ENCODE peak calls at places on chromosomes 13 and 19, in eight cellular contexts. Z is H1, K is HepG2, G is stomach, P is upper lobe of left lung, T is K562, Y is HCT116, C is GM12878. I is an unnamed sample. For H3K4me1, the result is how much of the 10 kb centered on the place peaks cover.

GRCh38 chr19:52198678-52199077 is 8.8 kb downstream of the PPP2R1A start:
- DNase-seq in Z (no peak), K (no peak), G (no peak), P (no peak), T (no peak), Y (no peak), C (no peak), I (no peak)

GRCh38 chr13:70874646-70875045 is 766.4 kb upstream of the KLHL1 start:
- DNase-seq in Z (no peak), K (no peak), G (no peak), P (no peak), T (no peak), Y (no peak), C (no peak), I (no peak)

GRCh38 chr13:24630851-24631341 is 49.3 kb upstream of the ATP12A start:
- DNase-seq in Z (peak), K (no peak), G (peak), P (peak), T (peak), Y (peak), C (no peak), I (peak)

GRCh38 chr19:49637865-49638350 is 2.0 kb downstream of the RRAS start:
- DNase-seq in Z (peak), K (no peak), G (peak), P (peak), T (peak), Y (no peak), C (no peak), I (peak)

GRCh38 chr19:5536337-5536894 is 31.3 kb downstream of the TINCR start:
- DNase-seq in Z (peak), K (no peak), G (peak), P (peak), T (no peak), Y (peak), C (no peak), I (no peak)

GRCh38 chr19:3431760-3432397 is 48.4 kb downstream of the SMIM24 start:
- DNase-seq in Z (no peak), K (no peak), G (no peak), P (no peak), T (no peak), Y (no peak), C (no peak), I (no peak)

GRCh38 chr13:29284726-29285125 is 310.8 kb downstream of the SLC7A1 start:
- DNase-seq in Z (no peak), K (no peak), G (no peak), P (no peak), T (no peak), Y (no peak), C (no peak), I (no peak)

GRCh38 chr19:50315773-50316448 is 13.3 kb downstream of the KCNC3 start:
- DNase-seq in Z (no peak), K (no peak), G (no peak), P (no peak), T (peak), Y (no peak), C (no peak), I (no peak)

GRCh38 chr19:30224689-30225606 is 147.2 kb upstream of the ZNF536 start:
- DNase-seq in Z (no peak), K (no peak), G (no peak), P (no peak), T (no peak), Y (no peak), C (no peak), I (no peak)

GRCh38 chr19:40257096-40257517 is 28.0 kb downstream of the AKT2 start:
- DNase-seq in Z (no peak), K (no peak), G (peak), P (no peak), T (no peak), Y (no peak), C (no peak), I (no peak)

GRCh38 chr19:14375582-14376291 is 5.5 kb upstream of the ADGRE5 start:
- DNase-seq in Z (no peak), K (no peak), G (no peak), P (no peak), T (no peak), Y (no peak), C (no peak), I (no peak)

GRCh38 chr13:27704681-27705080 is 83.0 kb downstream of the POLR1D start:
- DNase-seq in Z (no peak), K (no peak), G (no peak), P (no peak), T (no peak), Y (no peak), C (peak), I (no peak)

GRCh38 chr19:29879655-29879974 is 62.4 kb upstream of the URI1 start:
- DNase-seq in Z (no peak), K (no peak), G (no peak), P (no peak), T (no peak), Y (no peak), C (no peak), I (no peak)

GRCh38 chr13:27977476-27978300 is 8.6 kb upstream of the CDX2 start:
- DNase-seq in Z (no peak), K (no peak), G (no peak), P (no peak), T (no peak), Y (no peak), C (no peak), I (peak)

GRCh38 chr13:24263652-24264051 is 45.7 kb upstream of the C1QTNF9 start:
- DNase-seq in Z (no peak), K (peak), G (no peak), P (no peak), T (no peak), Y (no peak), C (no peak), I (no peak)

GRCh38 chr13:113980489-113981064 is 6.7 kb upstream of the C13orf46 start:
- DNase-seq in Z (no peak), K (no peak), G (no peak), P (no peak), T (no peak), Y (no peak), C (no peak), I (peak)

GRCh38 chr13:113981611-113982295 is 7.9 kb upstream of the C13orf46 start:
- DNase-seq in Z (no peak), K (no peak), G (no peak), P (no peak), T (no peak), Y (no peak), C (no peak), I (no peak)

GRCh38 chr13:113979791-113980471 is 6.1 kb upstream of the C13orf46 start:
- DNase-seq in Z (no peak), K (no peak), G (no peak), P (no peak), T (no peak), Y (no peak), C (no peak), I (no peak)

GRCh38 chr13:113982296-113982661 is 8.4 kb upstream of the C13orf46 start:
- DNase-seq in Z (no peak), K (no peak), G (no peak), P (no peak), T (no peak), Y (no peak), C (no peak), I (peak)

GRCh38 chr13:113981201-113981605 is 7.3 kb upstream of the C13orf46 start:
- DNase-seq in Z (no peak), K (no peak), G (peak), P (peak), T (no peak), Y (peak), C (no peak), I (peak)
- TF ChIP-seq POLR2AphosphoS5 in Z (no peak), K (no peak), G (no peak), P (no peak), T (no peak), Y (peak), C (no peak), I (peak)

GRCh38 chr13:41765813-41766212 is 195.1 kb downstream of the VWA8 start:
- DNase-seq in Z (no peak), K (no peak), G (no peak), P (no peak), T (no peak), Y (no peak), C (no peak), I (no peak)

GRCh38 chr13:41765020-41765419 is 195.9 kb downstream of the VWA8 start:
- DNase-seq in Z (no peak), K (no peak), G (no peak), P (no peak), T (no peak), Y (no peak), C (no peak), I (no peak)

GRCh38 chr13:41762796-41763195 is 198.1 kb downstream of the VWA8 start:
- DNase-seq in Z (no peak), K (no peak), G (no peak), P (no peak), T (no peak), Y (no peak), C (no peak), I (no peak)

GRCh38 chr13:41764558-41764957 is 196.4 kb downstream of the VWA8 start:
- DNase-seq in Z (no peak), K (no peak), G (no peak), P (no peak), T (no peak), Y (no peak), C (no peak), I (no peak)

GRCh38 chr13:41763772-41764171 is 197.1 kb downstream of the VWA8 start:
- DNase-seq in Z (no peak), K (no peak), G (no peak), P (no peak), T (peak), Y (no peak), C (no peak), I (no peak)
- H3K4me1 ChIP-seq in Z (under half), K (under half), G (under half), P (under half), T (under half), Y (under half), C (under half), I (under half)

GRCh38 chr19:47994209-47994802 is at the start of gene ELSPBP1:
- DNase-seq in Z (no peak), K (no peak), G (no peak), P (no peak), T (no peak), Y (no peak), C (no peak), I (no peak)
- TF ChIP-seq POLR2AphosphoS5 in Z (no peak), K (no peak), G (no peak), P (no peak), T (no peak), Y (no peak), C (no peak), I (no peak)

GRCh38 chr13:50589139-50589538 is 254.4 kb downstream of the DLEU7 start:
- DNase-seq in Z (no peak), K (no peak), G (no peak), P (no peak), T (no peak), Y (no peak), C (no peak), I (no peak)

GRCh38 chr13:50587122-50587521 is 256.4 kb downstream of the DLEU7 start:
- DNase-seq in Z (no peak), K (no peak), G (no peak), P (no peak), T (no peak), Y (no peak), C (no peak), I (no peak)

GRCh38 chr13:50587839-50588373 is 255.6 kb downstream of the DLEU7 start:
- DNase-seq in Z (no peak), K (no peak), G (no peak), P (no peak), T (no peak), Y (no peak), C (no peak), I (no peak)

GRCh38 chr13:50588736-50589135 is 254.8 kb downstream of the DLEU7 start:
- DNase-seq in Z (no peak), K (no peak), G (no peak), P (no peak), T (no peak), Y (no peak), C (no peak), I (no peak)

DNA sequence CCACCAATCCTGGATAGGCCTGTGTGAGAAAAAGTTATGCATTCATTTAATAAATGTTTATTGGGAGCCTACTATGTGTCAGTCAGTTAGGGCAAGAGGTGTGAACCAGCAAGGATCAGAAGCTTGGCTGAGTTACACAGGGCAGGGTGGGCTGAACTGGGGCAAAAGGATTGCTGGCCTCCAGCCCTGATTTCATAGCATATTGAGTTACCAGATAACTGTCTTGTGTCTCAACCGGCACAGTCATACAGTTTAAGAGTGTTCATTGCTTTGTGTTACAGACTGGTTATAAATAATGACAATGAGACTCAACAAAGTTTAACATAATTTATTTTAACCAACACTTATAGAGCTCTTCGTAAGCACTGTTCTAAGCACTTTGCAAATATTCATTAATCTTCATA is 253.8 kb downstream of the DLEU7 start:
- DNase-seq in Z (no peak), K (no peak), G (no peak), P (no peak), T (no peak), Y (no peak), C (no peak), I (no peak)
- H3K4me1 ChIP-seq in Z (under half), K (under half), G (under half), P (under half), T (under half), Y (under half), C (under half), I (under half)

GRCh38 chr19:313169-313987 is 22.2 kb upstream of the PLPP2 start:
- DNase-seq in Z (no peak), K (no peak), G (peak), P (no peak), T (no peak), Y (no peak), C (no peak), I (no peak)
- TF ChIP-seq POLR2AphosphoS5 in Z (no peak), K (no peak), G (no peak), P (no peak), T (no peak), Y (no peak), C (no peak), I (no peak)

GRCh38 chr19:2059422-2060201 is 8.6 kb upstream of the MKNK2 start:
- DNase-seq in Z (no peak), K (peak), G (peak), P (peak), T (no peak), Y (peak), C (no peak), I (no peak)
- H3K4me1 ChIP-seq in Z (under half), K (half or more), G (half or more), P (half or more), T (half or more), Y (half or more), C (under half), I (half or more)

I was measured in suprapubic skin.